ENCODE peak calls at places on chromosomes 13 and 19, in five cellular contexts. One of them, this sample, is unnamed.

GRCh38 chr19:42054205-42054604 is 15.8 kb downstream of the GRIK5 start:
- DNase-seq in CD4-positive, alpha-beta memory T cell: no peak
- DNase-seq in heart left ventricle: no peak
- DNase-seq in uterus: no peak
- DNase-seq in aorta: no peak
- DNase-seq in this sample: peak; percentile 64

GRCh38 chr13:67369895-67370660 is 139.9 kb upstream of the PCDH9 start:
- DNase-seq in CD4-positive, alpha-beta memory T cell: no peak
- DNase-seq in aorta: no peak
- DNase-seq in uterus: no peak
- DNase-seq in heart left ventricle: no peak
- DNase-seq in this sample: no peak

GRCh38 chr13:75481176-75482069 is 546 bp downstream of the TBC1D4 start:
- DNase-seq in aorta: peak; percentile 53
- DNase-seq in CD4-positive, alpha-beta memory T cell: peak; percentile 7
- DNase-seq in uterus: peak; percentile 36
- DNase-seq in heart left ventricle: peak; percentile 36
- DNase-seq in this sample: peak; percentile 24

GRCh38 chr13:30600470-30600869 is 17.2 kb upstream of the USPL1 start:
- DNase-seq in uterus: no peak
- DNase-seq in aorta: no peak
- DNase-seq in heart left ventricle: no peak
- DNase-seq in CD4-positive, alpha-beta memory T cell: no peak
- DNase-seq in this sample: peak; percentile 78

GRCh38 chr13:25906211-25906661 is 145.6 kb downstream of the SHISA2 start:
- DNase-seq in uterus: no peak
- DNase-seq in CD4-positive, alpha-beta memory T cell: no peak
- DNase-seq in aorta: no peak
- DNase-seq in heart left ventricle: no peak
- DNase-seq in this sample: no peak

GRCh38 chr19:47176627-47177090 is 46.0 kb downstream of the SAE1 start:
- DNase-seq in aorta: no peak
- DNase-seq in CD4-positive, alpha-beta memory T cell: peak; percentile 66
- DNase-seq in uterus: no peak
- DNase-seq in heart left ventricle: no peak
- DNase-seq in this sample: no peak

GRCh38 chr19:42200116-42200740 is 17.2 kb downstream of the DEDD2 start:
- DNase-seq in heart left ventricle: no peak
- DNase-seq in aorta: peak; percentile 43
- DNase-seq in uterus: no peak
- DNase-seq in CD4-positive, alpha-beta memory T cell: no peak
- DNase-seq in this sample: no peak

GRCh38 chr19:38647368-38647965 is at the start of gene ACTN4:
- DNase-seq in CD4-positive, alpha-beta memory T cell: peak; percentile 100
- DNase-seq in aorta: peak; percentile 99
- DNase-seq in uterus: peak; percentile 100
- DNase-seq in heart left ventricle: peak; percentile 100
- DNase-seq in this sample: peak; percentile 100

GRCh38 chr13:76854894-76855293 is 31.3 kb downstream of the KCTD12 start:
- DNase-seq in heart left ventricle: no peak
- DNase-seq in uterus: no peak
- DNase-seq in CD4-positive, alpha-beta memory T cell: no peak
- DNase-seq in aorta: no peak
- DNase-seq in this sample: no peak

GRCh38 chr13:79451500-79451962 is 29.4 kb upstream of the NDFIP2 start:
- DNase-seq in uterus: no peak
- DNase-seq in aorta: no peak
- DNase-seq in heart left ventricle: no peak
- DNase-seq in CD4-positive, alpha-beta memory T cell: peak; percentile 77
- DNase-seq in this sample: peak; percentile 36

GRCh38 chr13:81664872-81665271 is 1323.9 kb upstream of the SPRY2 start:
- DNase-seq in heart left ventricle: no peak
- DNase-seq in uterus: no peak
- DNase-seq in CD4-positive, alpha-beta memory T cell: no peak
- DNase-seq in aorta: no peak
- DNase-seq in this sample: no peak

GRCh38 chr13:36666482-36667264 is 7.1 kb upstream of the SERTM1 start:
- DNase-seq in uterus: peak; percentile 60
- DNase-seq in heart left ventricle: no peak
- DNase-seq in CD4-positive, alpha-beta memory T cell: no peak
- DNase-seq in aorta: no peak
- DNase-seq in this sample: no peak

GRCh38 chr19:29690842-29691241 is 24.2 kb downstream of the C19orf12 start:
- DNase-seq in CD4-positive, alpha-beta memory T cell: peak; percentile 68
- DNase-seq in uterus: no peak
- DNase-seq in aorta: peak; percentile 40
- DNase-seq in heart left ventricle: no peak
- DNase-seq in this sample: no peak

GRCh38 chr19:49468746-49469447 is 5.1 kb upstream of the FLT3LG start:
- DNase-seq in CD4-positive, alpha-beta memory T cell: peak; percentile 98
- DNase-seq in uterus: peak; percentile 61
- DNase-seq in heart left ventricle: peak; percentile 86
- DNase-seq in aorta: peak; percentile 87
- DNase-seq in this sample: peak; percentile 46

GRCh38 chr19:49437231-49437630 is 4.1 kb downstream of the SLC17A7 start:
- DNase-seq in CD4-positive, alpha-beta memory T cell: no peak
- DNase-seq in aorta: no peak
- DNase-seq in uterus: no peak
- DNase-seq in heart left ventricle: no peak
- DNase-seq in this sample: no peak

GRCh38 chr19:7524992-7525739 is 2.7 kb downstream of the MCOLN1 start:
- DNase-seq in uterus: no peak
- DNase-seq in CD4-positive, alpha-beta memory T cell: no peak
- DNase-seq in aorta: no peak
- DNase-seq in heart left ventricle: no peak
- DNase-seq in this sample: no peak

GRCh38 chr19:3369337-3370213 is 3.2 kb downstream of the NFIC start:
- DNase-seq in CD4-positive, alpha-beta memory T cell: no peak
- DNase-seq in uterus: peak; percentile 80
- DNase-seq in aorta: peak; percentile 80
- DNase-seq in heart left ventricle: peak; percentile 74
- DNase-seq in this sample: peak; percentile 89

GRCh38 chr19:882871-883497 is 10.0 kb downstream of the MED16 start:
- DNase-seq in heart left ventricle: no peak
- DNase-seq in uterus: no peak
- DNase-seq in aorta: no peak
- DNase-seq in CD4-positive, alpha-beta memory T cell: no peak
- DNase-seq in this sample: peak; percentile 53

DNA sequence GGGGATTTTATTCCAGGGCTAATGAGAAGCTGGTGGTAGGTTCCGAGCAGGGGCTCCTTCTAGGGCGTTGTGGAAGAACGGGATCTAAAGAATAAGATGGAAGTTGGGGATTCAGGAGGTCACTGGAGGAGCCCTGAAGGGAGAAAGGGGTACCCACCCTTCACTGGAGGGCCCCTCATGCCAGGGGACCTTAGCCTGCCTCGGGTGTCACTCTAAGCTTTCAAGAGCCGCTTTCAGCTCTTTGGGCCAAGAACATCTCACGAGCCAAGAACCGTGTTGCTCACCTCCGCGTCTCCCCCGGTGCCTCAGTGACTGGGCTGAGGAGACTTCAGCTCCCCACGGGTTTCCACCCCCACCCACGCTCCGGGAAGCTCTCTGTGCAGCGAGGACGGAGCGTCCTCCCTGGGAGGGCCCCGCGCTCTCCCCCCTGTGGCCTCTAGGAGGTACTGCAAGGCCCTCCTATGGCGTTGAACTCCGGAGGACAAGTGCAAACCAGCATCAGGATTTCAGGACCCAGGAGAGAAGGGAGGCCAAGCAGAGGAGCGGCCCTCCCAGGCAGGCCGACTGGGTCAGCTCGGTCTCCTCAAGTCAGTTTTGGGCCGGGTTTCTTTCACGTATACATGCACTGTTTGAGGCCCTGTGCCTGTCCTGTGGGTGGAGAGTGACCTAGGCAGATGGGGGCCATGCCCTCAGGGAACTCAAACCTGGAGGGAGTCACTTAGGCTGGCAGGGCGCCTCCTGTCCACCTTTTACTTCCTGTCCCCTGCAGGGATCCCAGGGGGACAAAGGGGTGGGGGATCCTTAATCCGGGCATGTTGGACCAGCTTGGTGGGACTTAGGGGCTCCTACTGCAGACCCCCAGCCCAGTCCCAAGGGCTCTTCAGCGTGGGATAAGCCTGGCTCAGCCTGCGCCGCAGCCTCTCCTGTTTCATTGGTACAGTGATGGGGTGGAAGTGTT is 5.1 kb upstream of the KRTDAP start:
- DNase-seq in uterus: peak; percentile 58
- DNase-seq in aorta: peak; percentile 72
- DNase-seq in CD4-positive, alpha-beta memory T cell: peak; percentile 59
- DNase-seq in heart left ventricle: peak; percentile 62
- DNase-seq in this sample: peak; percentile 69
- H3K27ac ChIP-seq in uterus: no peak overlapping the region
- H3K27ac ChIP-seq in aorta: no peak overlapping the region
- H3K27ac ChIP-seq in CD4-positive, alpha-beta memory T cell: no peak overlapping the region
- H3K27ac ChIP-seq in heart left ventricle: no peak overlapping the region
- H3K27ac ChIP-seq in this sample: no peak overlapping the region

DNA sequence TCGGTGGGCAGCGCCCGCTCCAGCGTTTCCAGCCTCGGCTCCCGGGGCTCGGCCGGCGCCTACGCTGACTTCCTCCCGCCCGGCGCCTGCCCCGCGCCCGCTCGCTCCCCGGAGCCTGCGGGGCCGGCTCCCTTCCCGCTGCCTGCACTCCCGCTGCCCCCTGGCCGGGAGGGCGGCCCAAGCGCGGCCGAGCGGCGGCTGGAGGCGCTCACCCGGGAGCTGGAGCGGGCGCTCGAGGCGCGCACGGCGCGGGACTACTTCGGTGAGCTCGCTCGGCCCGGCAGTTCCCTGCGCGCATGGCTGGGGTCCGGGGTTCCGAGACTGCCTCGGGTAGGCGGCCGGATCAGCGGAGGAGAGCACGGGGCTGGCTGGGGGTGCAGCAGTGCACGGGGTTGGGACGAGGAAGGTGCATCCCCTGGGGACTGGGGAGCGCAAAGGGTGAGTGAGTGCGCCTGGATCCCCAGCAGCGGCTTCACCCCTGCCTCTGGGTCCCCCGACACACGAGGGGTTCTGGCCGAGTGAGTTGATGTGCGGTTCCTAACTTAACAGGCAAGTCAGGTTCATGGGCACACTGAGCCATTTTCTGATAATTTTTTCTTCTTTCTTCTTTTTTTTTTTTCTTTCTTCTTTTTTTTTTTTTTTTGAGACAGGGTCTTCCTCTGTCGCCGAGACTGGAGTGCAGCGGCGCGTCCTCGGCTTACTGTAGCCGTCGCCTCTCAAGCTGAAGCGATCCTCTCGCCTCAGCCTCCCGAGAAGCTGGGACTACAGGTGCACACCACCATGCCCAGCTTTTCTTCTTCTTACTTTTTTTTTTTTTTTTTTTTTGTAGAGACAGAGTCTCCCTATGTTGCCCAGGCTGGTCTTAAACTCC is 1.1 kb downstream of the WTIP start:
- DNase-seq in aorta: no peak
- DNase-seq in CD4-positive, alpha-beta memory T cell: no peak
- DNase-seq in uterus: no peak
- DNase-seq in heart left ventricle: no peak
- DNase-seq in this sample: no peak
- H3K27ac ChIP-seq in aorta: peak overlapping the region; percentile 90
- H3K27ac ChIP-seq in CD4-positive, alpha-beta memory T cell: no peak overlapping the region
- H3K27ac ChIP-seq in uterus: peak overlapping the region; percentile 75
- H3K27ac ChIP-seq in heart left ventricle: peak overlapping the region; percentile 75
- H3K27ac ChIP-seq in this sample: peak overlapping the region; percentile 63

GRCh38 chr19:54677217-54677616 is 14.4 kb downstream of the LILRB4 start:
- DNase-seq in CD4-positive, alpha-beta memory T cell: no peak
- DNase-seq in uterus: no peak
- DNase-seq in heart left ventricle: no peak
- DNase-seq in aorta: no peak
- DNase-seq in this sample: no peak

GRCh38 chr19:54684537-54684936 is 21.8 kb downstream of the LILRB4 start:
- DNase-seq in CD4-positive, alpha-beta memory T cell: no peak
- DNase-seq in uterus: no peak
- DNase-seq in heart left ventricle: no peak
- DNase-seq in aorta: no peak
- DNase-seq in this sample: no peak

DNA sequence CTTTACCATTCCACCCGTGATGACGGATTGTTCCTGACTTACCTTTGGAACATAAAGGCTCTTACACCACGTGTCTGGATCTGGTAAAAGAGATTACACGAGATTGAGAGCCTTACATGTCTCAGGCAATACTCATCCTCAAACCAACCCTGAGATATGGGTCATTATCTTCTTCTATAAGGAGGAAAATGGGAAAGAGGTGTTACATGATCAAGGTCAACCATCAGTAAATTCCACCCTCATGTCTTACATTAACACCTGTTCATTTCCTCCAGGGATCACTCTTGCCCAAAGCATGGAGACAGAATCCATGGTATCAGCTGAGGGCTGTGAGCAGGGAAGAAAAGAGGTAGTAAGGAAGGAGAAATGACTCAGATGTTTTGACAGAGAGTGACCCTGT is 19.5 kb downstream of the LILRB4 start:
- DNase-seq in CD4-positive, alpha-beta memory T cell: no peak
- DNase-seq in heart left ventricle: no peak
- DNase-seq in aorta: no peak
- DNase-seq in uterus: no peak
- DNase-seq in this sample: no peak
- H3K27ac ChIP-seq in CD4-positive, alpha-beta memory T cell: no peak overlapping the region
- H3K27ac ChIP-seq in heart left ventricle: no peak overlapping the region
- H3K27ac ChIP-seq in aorta: no peak overlapping the region
- H3K27ac ChIP-seq in uterus: no peak overlapping the region
- H3K27ac ChIP-seq in this sample: no peak overlapping the region

GRCh38 chr19:17337675-17338439 is 504 bp downstream of the GTPBP3 start:
- DNase-seq in heart left ventricle: no peak
- DNase-seq in CD4-positive, alpha-beta memory T cell: peak; percentile 33
- DNase-seq in uterus: no peak
- DNase-seq in aorta: no peak
- DNase-seq in this sample: no peak
- H3K27ac ChIP-seq in heart left ventricle: peak overlapping the region; percentile 92
- H3K27ac ChIP-seq in CD4-positive, alpha-beta memory T cell: peak overlapping the region; percentile 84
- H3K27ac ChIP-seq in uterus: no peak overlapping the region
- H3K27ac ChIP-seq in aorta: no peak overlapping the region
- H3K27ac ChIP-seq in this sample: peak overlapping the region; percentile 90